ENCODE peak calls at places on chromosomes 13 and 19, in five cellular contexts. One of them, this sample, is unnamed.

GRCh38 chr13:112970552-112971287 is 1.7 kb downstream of the MCF2L start:
- DNase-seq in IMR-90: no peak
- DNase-seq in fibroblast of pulmonary artery: no peak
- DNase-seq in heart right ventricle: no peak
- DNase-seq in adrenal gland: no peak
- DNase-seq in this sample: no peak

GRCh38 chr13:20125129-20125782 is 35.6 kb downstream of the GJA3 start:
- DNase-seq in IMR-90: peak; percentile 69
- DNase-seq in fibroblast of pulmonary artery: peak; percentile 67
- DNase-seq in heart right ventricle: no peak
- DNase-seq in adrenal gland: peak; percentile 53
- DNase-seq in this sample: no peak

GRCh38 chr13:110113284-110113764 is 193.6 kb downstream of the COL4A1 start:
- DNase-seq in IMR-90: peak; percentile 80
- DNase-seq in fibroblast of pulmonary artery: peak; percentile 53
- DNase-seq in heart right ventricle: no peak
- DNase-seq in adrenal gland: no peak
- DNase-seq in this sample: no peak

GRCh38 chr19:44401787-44402115 is 343 bp upstream of the ZNF285 start:
- DNase-seq in IMR-90: no peak
- DNase-seq in fibroblast of pulmonary artery: no peak
- DNase-seq in heart right ventricle: no peak
- DNase-seq in adrenal gland: no peak
- DNase-seq in this sample: no peak

GRCh38 chr19:40662925-40663711 is 27.3 kb downstream of the NUMBL start:
- DNase-seq in IMR-90: peak; percentile 84
- DNase-seq in fibroblast of pulmonary artery: peak; percentile 91
- DNase-seq in heart right ventricle: peak; percentile 94
- DNase-seq in adrenal gland: peak; percentile 89
- DNase-seq in this sample: peak; percentile 90

GRCh38 chr19:9865732-9866627 is 30.9 kb downstream of the PIN1 start:
- DNase-seq in IMR-90: no peak
- DNase-seq in fibroblast of pulmonary artery: no peak
- DNase-seq in heart right ventricle: no peak
- DNase-seq in adrenal gland: no peak
- DNase-seq in this sample: peak; percentile 83

GRCh38 chr19:3096267-3096901 is 2.2 kb downstream of the GNA11 start:
- DNase-seq in IMR-90: no peak
- DNase-seq in fibroblast of pulmonary artery: no peak
- DNase-seq in heart right ventricle: no peak
- DNase-seq in adrenal gland: no peak
- DNase-seq in this sample: no peak

GRCh38 chr19:7700128-7700470 is 1.8 kb downstream of the FCER2 start:
- DNase-seq in IMR-90: no peak
- DNase-seq in fibroblast of pulmonary artery: no peak
- DNase-seq in heart right ventricle: no peak
- DNase-seq in adrenal gland: no peak
- DNase-seq in this sample: no peak

GRCh38 chr13:113841355-113841653 is 22.6 kb downstream of the GAS6 start:
- DNase-seq in IMR-90: no peak
- DNase-seq in fibroblast of pulmonary artery: no peak
- DNase-seq in heart right ventricle: no peak
- DNase-seq in adrenal gland: no peak
- DNase-seq in this sample: no peak

GRCh38 chr13:28339419-28339818 is 155.5 kb downstream of the FLT1 start:
- DNase-seq in IMR-90: peak; percentile 85
- DNase-seq in fibroblast of pulmonary artery: peak; percentile 42
- DNase-seq in heart right ventricle: no peak
- DNase-seq in adrenal gland: no peak
- DNase-seq in this sample: no peak

GRCh38 chr19:6773323-6773931 is 919 bp downstream of the VAV1 start:
- DNase-seq in IMR-90: no peak
- DNase-seq in fibroblast of pulmonary artery: no peak
- DNase-seq in heart right ventricle: peak; percentile 38
- DNase-seq in adrenal gland: peak; percentile 32
- DNase-seq in this sample: peak; percentile 89

GRCh38 chr13:112056739-112057433 is 10.1 kb upstream of the SOX1 start:
- DNase-seq in IMR-90: no peak
- DNase-seq in fibroblast of pulmonary artery: no peak
- DNase-seq in heart right ventricle: no peak
- DNase-seq in adrenal gland: no peak
- DNase-seq in this sample: peak; percentile 50

GRCh38 chr13:23771966-23772365 is 117.2 kb downstream of the MIPEP start:
- DNase-seq in IMR-90: no peak
- DNase-seq in fibroblast of pulmonary artery: no peak
- DNase-seq in heart right ventricle: no peak
- DNase-seq in adrenal gland: no peak
- DNase-seq in this sample: no peak

DNA sequence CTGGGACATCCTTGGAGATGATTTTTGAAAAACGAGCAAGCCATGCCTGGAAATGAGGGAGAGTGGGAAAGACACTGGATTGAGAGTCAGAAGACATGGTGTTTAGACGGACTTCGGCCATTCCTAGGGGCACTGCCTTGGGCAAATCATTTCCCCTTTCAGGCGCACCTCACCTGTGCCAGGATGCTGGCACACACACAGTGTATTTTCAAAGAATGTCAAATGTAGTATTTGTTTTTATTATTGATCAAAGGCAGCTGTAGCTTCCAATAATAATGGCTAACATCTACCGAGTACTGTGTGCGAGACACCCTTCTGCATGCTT is 485.2 kb downstream of the UQCRFS1 start:
- DNase-seq in IMR-90: no peak
- DNase-seq in fibroblast of pulmonary artery: no peak
- DNase-seq in heart right ventricle: no peak
- DNase-seq in adrenal gland: no peak
- DNase-seq in this sample: no peak
- H3K4me3 ChIP-seq in IMR-90: no peak overlapping the region
- H3K4me3 ChIP-seq in fibroblast of pulmonary artery: no peak overlapping the region
- H3K4me3 ChIP-seq in heart right ventricle: peak overlapping the region; percentile 38
- H3K4me3 ChIP-seq in adrenal gland: no peak overlapping the region
- H3K4me3 ChIP-seq in this sample: no peak overlapping the region

GRCh38 chr19:38711726-38712153 is 32.5 kb downstream of the CAPN12 start:
- DNase-seq in IMR-90: peak; percentile 97
- DNase-seq in fibroblast of pulmonary artery: peak; percentile 69
- DNase-seq in heart right ventricle: peak; percentile 60
- DNase-seq in adrenal gland: peak; percentile 93
- DNase-seq in this sample: no peak
- TF ChIP-seq CTCF in IMR-90: peak; percentile 39
- TF ChIP-seq CTCF in fibroblast of pulmonary artery: no peak
- TF ChIP-seq CTCF in heart right ventricle: no peak
- TF ChIP-seq CTCF in adrenal gland: peak; percentile 26
- TF ChIP-seq CTCF in this sample: no peak

DNA sequence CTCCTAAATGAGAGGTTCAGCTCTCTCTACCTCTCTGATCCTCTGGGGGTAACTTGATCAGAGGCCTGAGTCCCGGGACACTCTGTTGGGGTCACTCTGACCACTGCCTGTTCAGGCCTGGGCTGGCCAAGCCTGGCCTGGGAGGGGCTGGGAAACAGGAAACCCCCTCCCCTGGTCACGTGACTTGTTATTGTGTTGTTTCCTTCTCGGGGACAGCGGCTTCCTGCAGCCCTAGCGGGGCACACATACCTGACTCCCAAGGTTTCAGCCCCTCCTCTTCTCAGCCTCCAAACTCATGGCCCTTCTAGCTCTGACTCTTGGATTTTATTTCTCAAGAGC is at the start of gene USHBP1:
- DNase-seq in IMR-90: no peak
- DNase-seq in fibroblast of pulmonary artery: no peak
- DNase-seq in heart right ventricle: peak; percentile 56
- DNase-seq in adrenal gland: no peak
- DNase-seq in this sample: no peak
- H3K4me3 ChIP-seq in IMR-90: no peak within 1 kb of the TSS
- H3K4me3 ChIP-seq in fibroblast of pulmonary artery: no peak within 1 kb of the TSS
- H3K4me3 ChIP-seq in heart right ventricle: peak within 1 kb of the TSS; percentile 63
- H3K4me3 ChIP-seq in adrenal gland: no peak within 1 kb of the TSS
- H3K4me3 ChIP-seq in this sample: no peak within 1 kb of the TSS

DNA sequence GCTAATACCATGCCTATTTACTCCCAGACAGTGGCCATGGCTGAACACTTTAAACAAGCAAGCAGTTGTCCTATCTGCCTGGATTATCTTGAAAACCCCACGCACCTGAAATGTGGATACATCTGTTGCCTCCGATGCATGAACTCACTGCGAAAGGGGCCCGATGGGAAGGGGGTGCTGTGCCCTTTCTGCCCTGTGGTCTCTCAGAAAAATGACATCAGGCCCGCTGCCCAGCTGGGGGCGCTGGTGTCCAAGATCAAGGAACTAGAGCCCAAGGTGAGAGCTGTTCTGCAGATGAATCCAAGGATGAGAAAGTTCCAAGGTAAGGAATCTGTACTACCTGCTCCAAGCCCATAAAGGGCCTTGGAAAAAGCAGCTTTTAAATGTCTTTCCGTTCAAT is 8.6 kb downstream of the RFPL4AL1 start:
- DNase-seq in IMR-90: no peak
- DNase-seq in fibroblast of pulmonary artery: no peak
- DNase-seq in heart right ventricle: no peak
- DNase-seq in adrenal gland: no peak
- DNase-seq in this sample: peak; percentile 34
- TF ChIP-seq CTCF in IMR-90: no peak
- TF ChIP-seq CTCF in fibroblast of pulmonary artery: no peak
- TF ChIP-seq CTCF in heart right ventricle: no peak
- TF ChIP-seq CTCF in adrenal gland: no peak
- TF ChIP-seq CTCF in this sample: peak; percentile 70

DNA sequence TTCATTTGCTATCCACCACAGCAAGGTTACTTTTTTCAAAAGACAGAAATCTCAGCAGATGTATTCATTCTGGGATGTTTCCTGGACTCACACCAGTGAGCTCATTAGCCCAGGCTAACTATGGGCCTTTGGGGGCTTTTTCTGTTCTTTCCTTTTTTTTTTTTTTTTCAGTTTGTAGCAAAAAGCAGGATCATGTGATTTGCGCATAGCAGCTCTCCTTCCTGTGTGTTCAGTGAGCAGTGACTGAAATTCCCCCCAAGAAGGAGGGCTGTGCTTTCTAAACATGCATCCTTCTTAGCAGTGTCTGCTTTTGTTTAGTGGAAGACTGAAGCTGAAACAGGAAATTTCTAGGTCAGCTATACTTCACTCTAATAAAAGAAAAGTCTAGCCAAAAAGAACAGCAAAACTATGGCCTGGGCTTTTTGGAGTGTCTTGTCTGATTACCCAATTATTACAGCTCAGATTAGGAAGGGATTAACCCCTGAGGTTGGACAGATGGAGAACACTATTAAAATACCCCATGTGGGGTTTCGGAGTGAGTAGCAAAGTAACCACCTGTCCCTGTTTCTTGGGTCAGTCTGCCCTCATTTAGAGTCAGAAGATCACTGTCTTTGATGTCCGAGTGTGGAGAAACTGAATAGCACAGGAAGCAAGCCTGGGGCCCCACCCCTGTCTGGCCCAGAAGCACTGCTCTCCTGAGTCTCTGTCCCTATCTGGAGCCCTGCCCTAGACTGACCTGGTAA is 8.9 kb upstream of the AMER2 start:
- DNase-seq in IMR-90: no peak
- DNase-seq in fibroblast of pulmonary artery: no peak
- DNase-seq in heart right ventricle: no peak
- DNase-seq in adrenal gland: no peak
- DNase-seq in this sample: peak; percentile 63
- H3K4me3 ChIP-seq in IMR-90: no peak overlapping the region
- H3K4me3 ChIP-seq in fibroblast of pulmonary artery: no peak overlapping the region
- H3K4me3 ChIP-seq in heart right ventricle: no peak overlapping the region
- H3K4me3 ChIP-seq in adrenal gland: no peak overlapping the region
- H3K4me3 ChIP-seq in this sample: no peak overlapping the region